ENCODE peak calls at places on chromosomes 2 and 18, in eight cellular contexts. One of them, this sample, is unnamed.

GRCh38 chr2:38599706-38600105 is 3.0 kb downstream of the HNRNPLL start:
- DNase-seq in nephron progenitor cell: no peak
- DNase-seq in AG04449: no peak
- DNase-seq in NCI-H69: no peak
- DNase-seq in iPS-NIHi11: no peak
- DNase-seq in nucleus accumbens: no peak
- DNase-seq in foreskin fibroblast: no peak
- DNase-seq in iris pigment epithelial cell: peak; percentile 26
- DNase-seq in this sample: no peak

GRCh38 chr18:47549141-47549540 is 297.7 kb upstream of the SKOR2 start:
- DNase-seq in nephron progenitor cell: no peak
- DNase-seq in iris pigment epithelial cell: no peak
- DNase-seq in foreskin fibroblast: no peak
- DNase-seq in nucleus accumbens: no peak
- DNase-seq in NCI-H69: peak; percentile 100
- DNase-seq in iPS-NIHi11: no peak
- DNase-seq in AG04449: no peak
- DNase-seq in this sample: no peak

GRCh38 chr2:234478121-234478858 is 18.6 kb downstream of the ARL4C start:
- DNase-seq in iPS-NIHi11: no peak
- DNase-seq in iris pigment epithelial cell: no peak
- DNase-seq in AG04449: no peak
- DNase-seq in foreskin fibroblast: no peak
- DNase-seq in nucleus accumbens: no peak
- DNase-seq in NCI-H69: no peak
- DNase-seq in nephron progenitor cell: no peak
- DNase-seq in this sample: no peak

GRCh38 chr2:67311536-67311935 is 85.6 kb upstream of the ETAA1 start:
- DNase-seq in foreskin fibroblast: peak; percentile 83
- DNase-seq in NCI-H69: peak; percentile 49
- DNase-seq in nucleus accumbens: no peak
- DNase-seq in iPS-NIHi11: no peak
- DNase-seq in iris pigment epithelial cell: peak; percentile 83
- DNase-seq in nephron progenitor cell: no peak
- DNase-seq in AG04449: peak; percentile 54
- DNase-seq in this sample: no peak

GRCh38 chr18:1760901-1761300 is 810.4 kb downstream of the METTL4 start:
- DNase-seq in NCI-H69: no peak
- DNase-seq in nucleus accumbens: no peak
- DNase-seq in foreskin fibroblast: no peak
- DNase-seq in AG04449: no peak
- DNase-seq in nephron progenitor cell: no peak
- DNase-seq in iris pigment epithelial cell: peak; percentile 20
- DNase-seq in iPS-NIHi11: no peak
- DNase-seq in this sample: no peak

GRCh38 chr18:66329716-66330115 is 274.2 kb downstream of the CDH19 start:
- DNase-seq in iris pigment epithelial cell: no peak
- DNase-seq in nephron progenitor cell: no peak
- DNase-seq in foreskin fibroblast: no peak
- DNase-seq in NCI-H69: no peak
- DNase-seq in AG04449: no peak
- DNase-seq in nucleus accumbens: no peak
- DNase-seq in iPS-NIHi11: no peak
- DNase-seq in this sample: no peak

GRCh38 chr18:79367989-79368388 is 27.7 kb upstream of the NFATC1 start:
- DNase-seq in AG04449: no peak
- DNase-seq in NCI-H69: no peak
- DNase-seq in nephron progenitor cell: no peak
- DNase-seq in iris pigment epithelial cell: peak; percentile 17
- DNase-seq in iPS-NIHi11: no peak
- DNase-seq in nucleus accumbens: no peak
- DNase-seq in foreskin fibroblast: no peak
- DNase-seq in this sample: no peak

GRCh38 chr2:18454692-18455255 is 105.7 kb downstream of the RDH14 start:
- DNase-seq in nephron progenitor cell: no peak
- DNase-seq in nucleus accumbens: no peak
- DNase-seq in iPS-NIHi11: no peak
- DNase-seq in AG04449: no peak
- DNase-seq in NCI-H69: no peak
- DNase-seq in iris pigment epithelial cell: no peak
- DNase-seq in foreskin fibroblast: no peak
- DNase-seq in this sample: no peak

GRCh38 chr18:67486534-67486933 is 30.0 kb downstream of the DSEL start:
- DNase-seq in AG04449: no peak
- DNase-seq in nucleus accumbens: no peak
- DNase-seq in iPS-NIHi11: no peak
- DNase-seq in iris pigment epithelial cell: no peak
- DNase-seq in nephron progenitor cell: no peak
- DNase-seq in NCI-H69: no peak
- DNase-seq in foreskin fibroblast: no peak
- DNase-seq in this sample: no peak

GRCh38 chr2:162839419-162839818 is 852 bp upstream of the KCNH7 start:
- DNase-seq in nephron progenitor cell: peak; percentile 12
- DNase-seq in iris pigment epithelial cell: no peak
- DNase-seq in nucleus accumbens: no peak
- DNase-seq in iPS-NIHi11: no peak
- DNase-seq in foreskin fibroblast: no peak
- DNase-seq in NCI-H69: peak; percentile 87
- DNase-seq in AG04449: no peak
- DNase-seq in this sample: peak; percentile 19

GRCh38 chr18:22074343-22075070 is 94.9 kb upstream of the GATA6 start:
- DNase-seq in NCI-H69: no peak
- DNase-seq in iPS-NIHi11: no peak
- DNase-seq in iris pigment epithelial cell: no peak
- DNase-seq in foreskin fibroblast: no peak
- DNase-seq in AG04449: no peak
- DNase-seq in nucleus accumbens: no peak
- DNase-seq in nephron progenitor cell: no peak
- DNase-seq in this sample: no peak

GRCh38 chr2:83103602-83104001 is 1355.5 kb downstream of the SUCLG1 start:
- DNase-seq in iris pigment epithelial cell: peak; percentile 85
- DNase-seq in AG04449: peak; percentile 74
- DNase-seq in foreskin fibroblast: peak; percentile 78
- DNase-seq in NCI-H69: no peak
- DNase-seq in nucleus accumbens: no peak
- DNase-seq in iPS-NIHi11: no peak
- DNase-seq in nephron progenitor cell: no peak
- DNase-seq in this sample: no peak

GRCh38 chr2:64666810-64667438 is 13.2 kb upstream of the SERTAD2 start:
- DNase-seq in foreskin fibroblast: no peak
- DNase-seq in iPS-NIHi11: no peak
- DNase-seq in AG04449: no peak
- DNase-seq in nephron progenitor cell: no peak
- DNase-seq in NCI-H69: no peak
- DNase-seq in iris pigment epithelial cell: no peak
- DNase-seq in nucleus accumbens: no peak
- DNase-seq in this sample: no peak

GRCh38 chr18:42893991-42894390 is 221.5 kb downstream of the RIT2 start:
- DNase-seq in nucleus accumbens: no peak
- DNase-seq in NCI-H69: peak; percentile 89
- DNase-seq in iris pigment epithelial cell: no peak
- DNase-seq in nephron progenitor cell: no peak
- DNase-seq in AG04449: no peak
- DNase-seq in iPS-NIHi11: no peak
- DNase-seq in foreskin fibroblast: no peak
- DNase-seq in this sample: no peak

GRCh38 chr2:15965564-15966019 is 25.2 kb downstream of the MYCN start:
- DNase-seq in AG04449: no peak
- DNase-seq in iPS-NIHi11: no peak
- DNase-seq in foreskin fibroblast: no peak
- DNase-seq in iris pigment epithelial cell: no peak
- DNase-seq in nucleus accumbens: no peak
- DNase-seq in nephron progenitor cell: no peak
- DNase-seq in NCI-H69: no peak
- DNase-seq in this sample: no peak

GRCh38 chr18:59877366-59877765 is 22.4 kb upstream of the PMAIP1 start:
- DNase-seq in NCI-H69: no peak
- DNase-seq in iris pigment epithelial cell: no peak
- DNase-seq in iPS-NIHi11: no peak
- DNase-seq in nephron progenitor cell: no peak
- DNase-seq in foreskin fibroblast: no peak
- DNase-seq in nucleus accumbens: no peak
- DNase-seq in AG04449: no peak
- DNase-seq in this sample: no peak

GRCh38 chr18:7619676-7620075 is 52.6 kb downstream of the PTPRM start:
- DNase-seq in iPS-NIHi11: no peak
- DNase-seq in iris pigment epithelial cell: no peak
- DNase-seq in nucleus accumbens: no peak
- DNase-seq in foreskin fibroblast: no peak
- DNase-seq in nephron progenitor cell: no peak
- DNase-seq in AG04449: no peak
- DNase-seq in NCI-H69: no peak
- DNase-seq in this sample: no peak

GRCh38 chr2:43405829-43406228 is 179.4 kb upstream of the ZFP36L2 start:
- DNase-seq in AG04449: no peak
- DNase-seq in NCI-H69: no peak
- DNase-seq in iris pigment epithelial cell: no peak
- DNase-seq in foreskin fibroblast: no peak
- DNase-seq in iPS-NIHi11: no peak
- DNase-seq in nucleus accumbens: no peak
- DNase-seq in nephron progenitor cell: peak; percentile 42
- DNase-seq in this sample: no peak

GRCh38 chr18:24762417-24762816 is 302.0 kb downstream of the HRH4 start:
- DNase-seq in iris pigment epithelial cell: no peak
- DNase-seq in nucleus accumbens: no peak
- DNase-seq in AG04449: no peak
- DNase-seq in NCI-H69: no peak
- DNase-seq in foreskin fibroblast: no peak
- DNase-seq in nephron progenitor cell: no peak
- DNase-seq in iPS-NIHi11: no peak
- DNase-seq in this sample: no peak

GRCh38 chr2:234502285-234502918 is 5.5 kb upstream of the ARL4C start:
- DNase-seq in nephron progenitor cell: no peak
- DNase-seq in iris pigment epithelial cell: peak; percentile 81
- DNase-seq in foreskin fibroblast: peak; percentile 72
- DNase-seq in NCI-H69: peak; percentile 90
- DNase-seq in iPS-NIHi11: peak; percentile 22
- DNase-seq in nucleus accumbens: no peak
- DNase-seq in AG04449: no peak
- DNase-seq in this sample: no peak

GRCh38 chr2:108124733-108125132 is 115.0 kb upstream of the SULT1C3 start:
- DNase-seq in nephron progenitor cell: no peak
- DNase-seq in iPS-NIHi11: no peak
- DNase-seq in foreskin fibroblast: no peak
- DNase-seq in nucleus accumbens: no peak
- DNase-seq in NCI-H69: no peak
- DNase-seq in AG04449: no peak
- DNase-seq in iris pigment epithelial cell: peak; percentile 56
- DNase-seq in this sample: no peak

GRCh38 chr2:101114815-101115214 is 36.4 kb downstream of the TBC1D8 start:
- DNase-seq in nephron progenitor cell: no peak
- DNase-seq in NCI-H69: peak; percentile 25
- DNase-seq in iris pigment epithelial cell: no peak
- DNase-seq in AG04449: no peak
- DNase-seq in nucleus accumbens: no peak
- DNase-seq in iPS-NIHi11: no peak
- DNase-seq in foreskin fibroblast: no peak
- DNase-seq in this sample: no peak

GRCh38 chr2:44655401-44655864 is 286.1 kb upstream of the SIX3 start:
- DNase-seq in nucleus accumbens: no peak
- DNase-seq in nephron progenitor cell: no peak
- DNase-seq in foreskin fibroblast: no peak
- DNase-seq in NCI-H69: peak; percentile 97
- DNase-seq in iris pigment epithelial cell: no peak
- DNase-seq in AG04449: no peak
- DNase-seq in iPS-NIHi11: no peak
- DNase-seq in this sample: no peak

GRCh38 chr2:119025013-119025412 is 83.0 kb downstream of the MARCO start:
- DNase-seq in nucleus accumbens: no peak
- DNase-seq in NCI-H69: no peak
- DNase-seq in nephron progenitor cell: no peak
- DNase-seq in foreskin fibroblast: no peak
- DNase-seq in iPS-NIHi11: no peak
- DNase-seq in AG04449: no peak
- DNase-seq in iris pigment epithelial cell: no peak
- DNase-seq in this sample: no peak

GRCh38 chr2:71736986-71737385 is 283.6 kb downstream of the DYSF start:
- DNase-seq in NCI-H69: peak; percentile 2
- DNase-seq in AG04449: no peak
- DNase-seq in iris pigment epithelial cell: no peak
- DNase-seq in iPS-NIHi11: no peak
- DNase-seq in nucleus accumbens: peak; percentile 5
- DNase-seq in nephron progenitor cell: no peak
- DNase-seq in foreskin fibroblast: no peak
- DNase-seq in this sample: no peak

GRCh38 chr18:4035521-4035920 is 419.6 kb downstream of the DLGAP1 start:
- DNase-seq in NCI-H69: no peak
- DNase-seq in AG04449: no peak
- DNase-seq in foreskin fibroblast: no peak
- DNase-seq in nephron progenitor cell: no peak
- DNase-seq in iPS-NIHi11: peak; percentile 14
- DNase-seq in nucleus accumbens: no peak
- DNase-seq in iris pigment epithelial cell: no peak
- DNase-seq in this sample: no peak

GRCh38 chr18:8809514-8809913 is 104.2 kb downstream of the MTCL1 start:
- DNase-seq in iris pigment epithelial cell: no peak
- DNase-seq in AG04449: no peak
- DNase-seq in nucleus accumbens: no peak
- DNase-seq in nephron progenitor cell: no peak
- DNase-seq in foreskin fibroblast: no peak
- DNase-seq in NCI-H69: no peak
- DNase-seq in iPS-NIHi11: no peak
- DNase-seq in this sample: no peak

GRCh38 chr18:25111382-25112070 is 240.4 kb downstream of the ZNF521 start:
- DNase-seq in AG04449: no peak
- DNase-seq in foreskin fibroblast: no peak
- DNase-seq in nephron progenitor cell: no peak
- DNase-seq in NCI-H69: peak; percentile 56
- DNase-seq in iris pigment epithelial cell: no peak
- DNase-seq in nucleus accumbens: no peak
- DNase-seq in iPS-NIHi11: no peak
- DNase-seq in this sample: no peak

GRCh38 chr2:62287895-62288589 is 92.1 kb downstream of the B3GNT2 start:
- DNase-seq in nephron progenitor cell: no peak
- DNase-seq in nucleus accumbens: no peak
- DNase-seq in iPS-NIHi11: no peak
- DNase-seq in iris pigment epithelial cell: peak; percentile 50
- DNase-seq in NCI-H69: peak; percentile 96
- DNase-seq in foreskin fibroblast: no peak
- DNase-seq in AG04449: no peak
- DNase-seq in this sample: no peak

This sample was measured in endothelial cell.